ENCODE peak calls at places on chromosomes 16 and 17, in six cellular contexts. T is lung, Q is AG10803, H is MM.1S, W is testis, I is pancreas. M is an unnamed sample.
A peak's percentile ranks its signal among the peaks of the same experiment; 100 is the strongest.

GRCh38 chr16:85553436-85554113 is 59.5 kb upstream of the GSE1 start:
- DNase-seq in T (peak; percentile 69), Q (peak; percentile 54), H (peak; percentile 48), W (peak; percentile 71), I (peak; percentile 66), M (no peak)

GRCh38 chr16:46996952-46997458 is 23.5 kb upstream of the DNAJA2 start:
- DNase-seq in T (no peak), Q (no peak), H (no peak), W (no peak), I (no peak), M (no peak)

GRCh38 chr17:41325611-41326010 is 10.1 kb upstream of the KRTAP17-1 start:
- DNase-seq in T (no peak), Q (no peak), H (no peak), W (no peak), I (no peak), M (no peak)

GRCh38 chr16:588639-588888 is 1.3 kb upstream of the RAB40C start:
- DNase-seq in T (no peak), Q (peak; percentile 62), H (peak; percentile 53), W (peak; percentile 55), I (peak; percentile 57), M (peak; percentile 41)

GRCh38 chr17:72496461-72496860 is 375.6 kb downstream of the SOX9 start:
- DNase-seq in T (no peak), Q (no peak), H (no peak), W (no peak), I (no peak), M (no peak)

GRCh38 chr17:56822725-56823124 is 11.0 kb downstream of the C17orf67 start:
- DNase-seq in T (no peak), Q (no peak), H (no peak), W (no peak), I (no peak), M (no peak)

GRCh38 chr16:24736758-24737157 is 7.3 kb downstream of the TNRC6A start:
- DNase-seq in T (no peak), Q (no peak), H (no peak), W (peak; percentile 67), I (no peak), M (no peak)

GRCh38 chr16:85642762-85643281 is 29.7 kb downstream of the GSE1 start:
- DNase-seq in T (no peak), Q (no peak), H (no peak), W (no peak), I (no peak), M (no peak)

GRCh38 chr17:6523330-6523729 is 33.0 kb downstream of the PITPNM3 start:
- DNase-seq in T (no peak), Q (no peak), H (no peak), W (no peak), I (no peak), M (no peak)

GRCh38 chr17:57106107-57106835 is 21.2 kb downstream of the AKAP1 start:
- DNase-seq in T (no peak), Q (no peak), H (no peak), W (no peak), I (peak; percentile 24), M (peak; percentile 48)

GRCh38 chr16:57759541-57760356 is 24.2 kb downstream of the KATNB1 start:
- DNase-seq in T (no peak), Q (no peak), H (no peak), W (no peak), I (no peak), M (no peak)

GRCh38 chr16:2030036-2030435 is 3.3 kb downstream of the NHERF2 start:
- DNase-seq in T (no peak), Q (no peak), H (no peak), W (no peak), I (no peak), M (no peak)

GRCh38 chr17:64177346-64178010 is 47.5 kb upstream of the ERN1 start:
- DNase-seq in T (no peak), Q (no peak), H (no peak), W (no peak), I (no peak), M (no peak)

GRCh38 chr16:64982581-64982980 is 139.3 kb downstream of the CDH11 start:
- DNase-seq in T (no peak), Q (peak; percentile 80), H (no peak), W (no peak), I (no peak), M (no peak)

GRCh38 chr17:78337244-78338109 is 22.4 kb downstream of the SOCS3 start:
- DNase-seq in T (no peak), Q (peak; percentile 87), H (no peak), W (no peak), I (no peak), M (no peak)

GRCh38 chr17:80843741-80844156 is 147.9 kb upstream of the CHMP6 start:
- DNase-seq in T (no peak), Q (no peak), H (no peak), W (no peak), I (no peak), M (no peak)

GRCh38 chr16:35506018-35506897 is 2046.8 kb downstream of the TP53TG3F start:
- DNase-seq in T (no peak), Q (no peak), H (no peak), W (peak; percentile 87), I (peak; percentile 12), M (no peak)

GRCh38 chr16:17380613-17381012 is 90.1 kb downstream of the XYLT1 start:
- DNase-seq in T (no peak), Q (peak; percentile 75), H (no peak), W (no peak), I (no peak), M (no peak)

DNA sequence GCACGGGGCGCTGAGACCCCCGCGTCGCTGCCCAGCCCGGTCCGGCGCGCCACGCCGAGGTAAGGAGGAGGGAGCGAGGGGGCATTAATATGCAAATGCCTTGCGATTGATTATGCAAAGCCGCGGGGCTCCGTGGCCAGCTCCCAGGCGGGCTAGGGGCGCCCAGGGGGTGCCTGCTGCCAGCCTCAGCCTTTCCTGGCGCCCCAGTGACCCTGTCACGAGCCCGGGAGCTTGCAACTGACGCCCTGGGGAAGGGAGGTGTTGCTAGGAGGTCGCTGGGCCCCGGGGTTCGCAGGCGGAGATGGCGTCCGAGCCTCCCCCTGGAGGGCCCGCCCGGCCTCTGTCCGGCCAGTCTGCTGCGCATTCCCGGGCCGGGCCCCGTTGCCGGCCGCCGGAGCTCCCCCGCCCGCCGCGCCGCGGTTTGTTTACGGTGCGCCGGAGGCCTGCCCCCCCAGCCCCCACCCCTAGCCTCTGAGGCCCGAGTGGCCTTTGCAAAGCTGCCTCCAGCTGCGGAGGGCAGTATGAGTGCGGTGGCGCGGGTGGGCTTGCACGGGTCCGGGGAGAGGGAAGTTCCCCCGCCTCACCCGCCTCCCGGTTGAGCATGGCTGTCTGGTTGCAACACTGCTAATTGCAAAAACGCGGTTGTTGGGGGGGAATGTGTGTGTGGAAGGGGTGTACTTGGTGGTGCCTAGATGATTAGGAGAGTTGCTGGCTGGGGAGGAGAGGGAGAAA is 435 bp downstream of the THRA start:
- DNase-seq in T (peak; percentile 62), Q (peak; percentile 37), H (peak; percentile 45), W (no peak), I (peak; percentile 52), M (peak; percentile 40)
- TF ChIP-seq CTCF in T (no peak), Q (no peak), H (no peak), W (no peak), I (no peak), M (no peak)

GRCh38 chr17:31696184-31696602 is 162.9 kb downstream of the COPRS start:
- DNase-seq in T (peak; percentile 50), Q (peak; percentile 100), H (no peak), W (peak; percentile 68), I (peak; percentile 58), M (no peak)
- TF ChIP-seq CTCF in T (no peak), Q (peak; percentile 60), H (no peak), W (no peak), I (no peak), M (no peak)

GRCh38 chr16:53882310-53882709 is 178.4 kb downstream of the FTO start:
- DNase-seq in T (no peak), Q (no peak), H (no peak), W (no peak), I (no peak), M (no peak)
- TF ChIP-seq CTCF in T (no peak), Q (peak; percentile 16), H (no peak), W (no peak), I (no peak), M (no peak)

GRCh38 chr16:62036807-62037135 is 533 bp upstream of the CDH8 start:
- DNase-seq in T (no peak), Q (no peak), H (no peak), W (no peak), I (no peak), M (no peak)

GRCh38 chr16:62036101-62036806 is at the start of gene CDH8:
- DNase-seq in T (no peak), Q (peak; percentile 23), H (no peak), W (peak; percentile 18), I (no peak), M (peak; percentile 56)

GRCh38 chr16:62038225-62038624 is 2.0 kb upstream of the CDH8 start:
- DNase-seq in T (no peak), Q (no peak), H (no peak), W (no peak), I (no peak), M (no peak)

GRCh38 chr16:62038646-62039045 is 2.4 kb upstream of the CDH8 start:
- DNase-seq in T (no peak), Q (no peak), H (no peak), W (no peak), I (no peak), M (no peak)

DNA sequence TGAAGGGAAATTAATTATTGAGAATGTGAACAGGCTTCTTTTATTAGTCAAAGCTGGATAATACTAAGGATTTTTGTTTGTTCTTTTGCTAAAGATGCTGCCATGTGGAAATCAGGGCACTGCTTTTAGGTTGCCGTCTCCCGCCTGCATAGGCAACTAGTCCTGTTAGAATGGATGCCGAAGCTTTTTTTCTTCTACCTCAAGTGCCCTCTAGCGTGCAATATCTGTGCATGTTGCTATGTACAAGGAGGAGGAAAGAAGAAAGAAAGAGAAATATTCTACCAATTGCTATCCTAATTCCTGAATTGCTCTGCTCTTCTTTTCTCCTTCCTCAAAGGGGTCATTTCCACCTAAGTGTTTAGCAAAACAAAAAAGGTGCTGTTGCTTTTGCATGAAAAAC is 5.2 kb upstream of the CDH8 start:
- DNase-seq in T (no peak), Q (peak; percentile 47), H (no peak), W (peak; percentile 67), I (no peak), M (peak; percentile 36)
- TF ChIP-seq CTCF in T (no peak), Q (peak; percentile 66), H (peak; percentile 27), W (no peak), I (no peak), M (peak; percentile 25)

DNA sequence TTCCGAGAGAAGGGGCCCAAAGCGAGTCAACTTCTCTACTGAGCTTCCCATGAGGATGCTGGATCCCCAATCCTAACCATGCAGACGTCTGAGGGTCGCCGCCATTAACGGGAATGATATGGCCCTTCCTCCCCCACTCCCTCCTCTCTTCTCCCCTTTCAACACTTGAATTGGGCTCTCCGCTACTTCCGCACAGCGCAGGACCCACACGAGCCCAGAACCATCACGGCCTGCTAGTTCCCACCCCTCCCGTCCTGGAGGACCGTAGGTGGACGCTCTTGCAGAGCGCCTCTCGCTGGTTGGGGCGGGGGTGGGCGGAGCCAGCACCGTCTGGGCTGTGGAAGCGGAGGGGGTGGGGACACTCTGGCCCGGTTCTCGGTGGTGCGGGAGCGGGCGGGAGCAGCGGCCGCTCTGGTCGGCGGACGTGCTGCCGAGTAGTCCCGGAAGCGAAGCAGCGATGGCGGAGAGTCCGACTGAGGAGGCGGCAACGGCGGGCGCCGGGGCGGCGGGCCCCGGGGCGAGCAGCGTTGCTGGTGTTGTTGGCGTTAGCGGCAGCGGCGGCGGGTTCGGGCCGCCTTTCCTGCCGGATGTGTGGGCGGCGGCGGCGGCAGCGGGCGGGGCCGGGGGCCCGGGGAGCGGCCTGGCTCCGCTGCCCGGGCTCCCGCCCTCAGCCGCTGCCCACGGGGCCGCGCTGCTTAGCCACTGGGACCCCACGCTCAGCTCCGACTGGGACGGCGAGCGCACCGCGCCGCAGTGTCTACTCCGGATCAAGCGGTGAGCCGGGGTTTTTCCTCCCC is at the start of gene UBE2Z:
- DNase-seq in T (peak; percentile 92), Q (peak; percentile 97), H (peak; percentile 95), W (peak; percentile 96), I (peak; percentile 93), M (peak; percentile 84)
- TF ChIP-seq CTCF in T (no peak), Q (peak; percentile 4), H (peak; percentile 38), W (no peak), I (no peak), M (no peak)

M was measured in endothelial cell.